ENCODE peak calls at places on chromosomes 5 and 9, in four cellular contexts. R, O, V and T are unnamed samples. For H3K4me1, the result is how much of the 10 kb centered on the place peaks cover.

GRCh38 chr9:23825143-23825531 is 903 bp downstream of the ELAVL2 start:
- DNase-seq in R (no peak), O (no peak), V (no peak), T (no peak)

GRCh38 chr9:37908698-37909186 is 4.8 kb upstream of the SLC25A51 start:
- DNase-seq in R (peak), O (no peak), V (no peak), T (no peak)

GRCh38 chr5:150626853-150627276 is 13.6 kb upstream of the SYNPO start:
- DNase-seq in R (peak), O (peak), V (peak), T (no peak)

GRCh38 chr9:116966199-116966598 is 279.1 kb downstream of the TRIM32 start:
- DNase-seq in R (no peak), O (no peak), V (no peak), T (no peak)

GRCh38 chr9:33737811-33738606 is 57.4 kb upstream of the PRSS3 start:
- DNase-seq in R (peak), O (no peak), V (peak), T (no peak)

GRCh38 chr5:160479926-160480325 is 58.3 kb downstream of the PTTG1 start:
- DNase-seq in R (no peak), O (no peak), V (no peak), T (no peak)

GRCh38 chr9:32487981-32488380 is 38.0 kb downstream of the RIGI start:
- DNase-seq in R (no peak), O (no peak), V (no peak), T (no peak)

GRCh38 chr9:110933350-110934001 is 104.8 kb downstream of the LPAR1 start:
- DNase-seq in R (no peak), O (no peak), V (no peak), T (no peak)

GRCh38 chr5:127723571-127723970 is 20.4 kb downstream of the CCDC192 start:
- DNase-seq in R (no peak), O (no peak), V (no peak), T (peak)

GRCh38 chr5:40266952-40267351 is 412.8 kb upstream of the PTGER4 start:
- DNase-seq in R (no peak), O (no peak), V (no peak), T (no peak)

GRCh38 chr5:161421067-161421466 is 125.5 kb downstream of the GABRB2 start:
- DNase-seq in R (no peak), O (no peak), V (no peak), T (no peak)

GRCh38 chr5:141634162-141634561 is 2.5 kb downstream of the HDAC3 start:
- DNase-seq in R (no peak), O (no peak), V (no peak), T (peak)

GRCh38 chr5:51679286-51679685 is 296.0 kb downstream of the ISL1 start:
- DNase-seq in R (no peak), O (no peak), V (no peak), T (no peak)

GRCh38 chr9:120937127-120937526 is 10.5 kb upstream of the TRAF1 start:
- DNase-seq in R (no peak), O (no peak), V (no peak), T (no peak)

GRCh38 chr9:108386859-108387384 is 468.9 kb downstream of the ACTL7B start:
- DNase-seq in R (no peak), O (no peak), V (no peak), T (no peak)

GRCh38 chr9:134474058-134474370 is 147.8 kb downstream of the RXRA start:
- DNase-seq in R (no peak), O (no peak), V (peak), T (peak)

GRCh38 chr5:555058-555623 is 30.9 kb upstream of the SLC9A3 start:
- DNase-seq in R (peak), O (no peak), V (no peak), T (peak)
- H3K27ac ChIP-seq in R (no peak), O (no peak), V (no peak), T (no peak)

DNA sequence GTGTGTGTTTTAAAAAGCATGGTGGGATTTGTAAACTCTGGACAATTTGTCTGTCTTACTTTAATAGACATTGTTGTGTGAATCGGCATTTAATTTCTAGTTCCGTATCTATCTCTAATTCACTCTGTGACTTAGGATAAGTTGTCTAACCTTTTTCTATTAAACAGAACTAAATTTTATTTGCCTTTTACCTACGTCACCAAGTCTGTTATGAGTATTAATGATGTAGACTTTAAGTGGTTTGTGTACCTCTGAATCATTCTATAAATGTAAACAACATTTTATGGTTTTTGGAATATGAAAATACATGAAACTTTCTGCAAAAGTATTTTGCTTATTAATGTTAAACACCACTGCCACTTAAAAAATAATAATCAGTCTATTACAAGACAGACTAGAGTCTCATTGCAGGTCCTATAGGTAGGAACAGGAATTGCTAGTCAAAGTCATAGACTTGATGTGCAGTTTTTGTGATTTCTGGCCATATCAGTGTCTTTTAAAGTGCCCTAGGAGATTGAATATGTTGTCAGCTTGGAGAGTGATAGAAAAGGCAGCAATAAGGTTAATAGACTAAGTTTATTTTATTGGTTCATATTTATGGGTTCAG is 5.6 kb downstream of the RBM27 start:
- DNase-seq in R (no peak), O (no peak), V (no peak), T (no peak)
- H3K4me1 ChIP-seq in R (under half), O (under half), V (half or more), T (under half)

GRCh38 chr9:93964685-93965084 is 9.5 kb upstream of the BARX1 start:
- DNase-seq in R (no peak), O (no peak), V (no peak), T (peak)

GRCh38 chr9:93963969-93964368 is 8.8 kb upstream of the BARX1 start:
- DNase-seq in R (no peak), O (no peak), V (no peak), T (no peak)

GRCh38 chr9:93968451-93969327 is 13.5 kb upstream of the BARX1 start:
- DNase-seq in R (no peak), O (no peak), V (no peak), T (no peak)

GRCh38 chr9:93967020-93967803 is 12.1 kb upstream of the BARX1 start:
- DNase-seq in R (no peak), O (no peak), V (no peak), T (no peak)

DNA sequence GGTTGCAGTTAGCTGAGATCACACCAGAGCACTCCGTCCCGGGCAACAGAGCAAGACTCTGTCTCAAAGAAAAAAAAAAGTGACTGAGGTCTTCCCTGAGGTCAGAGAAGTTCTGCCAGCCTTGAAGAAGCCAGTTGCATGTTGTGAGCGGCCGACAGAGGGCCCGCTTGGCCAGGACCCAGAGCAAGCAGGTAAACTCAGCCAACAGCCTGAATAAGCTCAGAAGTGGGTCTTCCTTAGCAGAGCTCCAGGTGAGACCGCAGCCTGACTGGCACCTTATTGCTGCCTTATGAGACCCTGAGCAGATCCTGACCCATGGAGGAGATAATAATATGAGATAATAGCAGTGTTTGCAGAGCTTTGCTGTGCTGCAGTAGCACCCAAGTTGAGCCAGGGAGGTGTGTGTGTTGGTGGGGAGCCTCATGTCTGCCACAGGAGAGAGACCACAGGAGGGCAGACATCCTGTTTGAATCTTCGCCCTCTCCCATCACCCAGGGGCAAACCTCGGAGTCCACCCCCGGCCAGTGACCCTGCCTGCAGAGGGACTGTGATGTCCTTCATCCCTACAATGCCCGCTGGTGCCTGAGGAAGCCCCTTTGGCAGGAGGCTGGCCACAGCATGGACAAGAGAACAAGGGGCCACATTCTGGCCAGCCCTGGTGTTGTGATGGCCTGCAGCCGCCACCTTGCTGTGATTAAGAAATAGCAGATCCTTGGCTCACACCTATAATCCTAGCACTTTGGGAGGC is 10.8 kb upstream of the BARX1 start:
- DNase-seq in R (no peak), O (no peak), V (no peak), T (no peak)
- TF ChIP-seq CTCF in R (no peak), O (no peak), V (no peak), T (no peak)

DNA sequence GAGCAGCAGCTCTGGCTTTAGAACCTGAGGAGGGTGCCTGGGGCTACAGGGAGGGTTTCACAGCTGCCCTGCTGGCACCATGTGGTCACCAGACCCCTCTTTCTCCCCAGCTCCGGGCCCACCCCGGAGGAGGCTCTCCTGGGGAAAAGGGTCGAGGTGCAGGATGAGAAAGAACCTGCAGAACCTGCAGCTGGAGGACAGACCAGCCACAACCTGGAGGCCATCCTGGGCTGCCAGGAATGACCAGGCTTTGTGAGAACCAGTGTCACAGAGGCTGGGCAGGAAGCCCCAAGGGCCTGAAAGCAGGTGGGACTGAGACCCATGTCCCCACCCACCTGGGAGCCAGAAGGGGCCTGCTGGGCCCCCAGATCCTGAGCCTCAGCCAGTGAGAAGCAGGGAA is 23.0 kb downstream of the SEMA4D start:
- DNase-seq in R (no peak), O (peak), V (no peak), T (no peak)
- H3K27ac ChIP-seq in R (no peak), O (no peak), V (no peak), T (no peak)

GRCh38 chr5:135568241-135568640 is 10.6 kb downstream of the CXCL14 start:
- DNase-seq in R (no peak), O (no peak), V (no peak), T (no peak)
- H3K4me1 ChIP-seq in R (under half), O (under half), V (under half), T (under half)

DNA sequence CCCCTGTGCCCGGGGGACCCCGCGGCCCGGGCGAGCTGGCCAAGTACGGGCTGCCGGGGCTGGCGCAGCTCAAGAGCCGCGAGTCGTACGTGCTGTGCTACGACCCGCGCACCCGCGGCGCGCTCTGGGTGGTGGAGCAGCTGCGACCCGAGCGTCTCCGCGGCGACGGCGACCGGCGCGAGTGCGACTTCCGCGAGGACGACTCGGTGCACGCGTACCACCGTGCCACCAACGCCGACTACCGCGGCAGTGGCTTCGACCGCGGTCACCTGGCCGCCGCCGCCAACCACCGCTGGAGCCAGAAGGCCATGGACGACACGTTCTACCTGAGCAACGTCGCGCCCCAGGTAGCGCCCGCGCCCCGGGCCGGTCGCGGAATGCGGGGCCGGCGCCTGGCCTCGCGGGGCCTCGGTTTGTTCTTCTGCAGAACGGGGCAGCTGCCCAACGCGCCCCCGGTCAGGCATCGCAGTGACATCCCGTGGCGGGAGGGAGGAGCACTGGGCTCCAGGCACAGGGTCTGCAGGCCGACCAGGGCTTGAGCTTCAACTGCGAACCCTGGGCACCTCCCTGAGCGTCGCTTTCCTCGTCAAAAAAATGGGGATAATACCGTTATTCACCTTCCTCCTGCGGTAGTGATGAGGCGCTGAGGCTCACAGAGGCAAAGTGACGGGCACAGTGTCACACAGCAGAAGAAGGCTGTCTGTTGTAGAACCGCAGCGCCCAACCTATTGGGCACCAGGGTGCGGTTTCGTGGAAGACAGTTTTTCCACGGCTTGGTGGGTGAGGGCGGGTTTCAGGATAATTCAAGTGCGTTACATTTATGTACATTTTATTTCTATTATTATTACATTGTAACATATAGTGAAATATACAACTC is 777 bp downstream of the ENDOG start:
- DNase-seq in R (peak), O (peak), V (no peak), T (peak)
- TF ChIP-seq CTCF in R (no peak), O (no peak), V (no peak), T (no peak)

DNA sequence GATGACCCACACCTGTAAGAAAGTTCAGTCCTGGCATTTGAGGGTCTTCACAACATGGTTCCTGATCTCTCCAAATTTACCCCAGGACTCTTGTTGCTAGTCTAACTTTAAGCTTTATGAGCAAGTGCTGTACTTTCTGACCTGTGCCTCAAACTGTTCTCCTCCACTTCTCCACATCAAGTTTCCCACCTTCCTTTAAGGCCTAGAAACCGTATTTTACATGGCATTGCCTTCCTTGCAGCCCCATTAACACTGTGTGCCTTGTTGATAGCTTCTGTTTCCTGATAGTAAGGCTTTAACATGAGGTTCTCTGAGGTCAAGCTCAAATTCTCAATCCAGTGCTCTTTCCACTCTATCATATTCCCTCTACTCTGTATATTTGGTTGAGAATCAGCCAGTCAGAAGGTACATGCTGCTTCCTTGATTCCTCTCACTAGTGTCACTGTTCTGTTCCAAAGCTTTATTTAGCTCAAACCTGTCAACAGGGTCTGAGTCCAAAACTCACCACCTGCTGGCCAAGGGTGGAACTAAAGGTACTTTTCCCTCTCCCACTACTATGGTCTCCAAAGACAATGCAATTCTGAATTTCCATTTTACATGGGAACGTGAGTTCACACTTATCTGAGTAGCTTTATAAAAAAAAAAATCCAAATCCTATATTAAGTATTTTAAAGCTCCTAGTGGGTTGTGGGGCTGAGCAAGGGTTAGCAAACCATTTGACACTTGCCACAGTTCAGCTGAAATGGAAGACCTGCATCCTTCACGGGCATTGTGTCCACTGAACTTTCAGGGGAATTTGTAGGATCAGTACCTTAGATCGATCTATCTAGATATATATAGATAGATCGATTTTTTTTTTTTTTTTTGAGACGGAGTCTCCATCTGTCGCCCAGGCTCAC is 21.1 kb downstream of the VCP start:
- DNase-seq in R (peak), O (no peak), V (peak), T (peak)
- H3K27ac ChIP-seq in R (peak), O (no peak), V (peak), T (no peak)

GRCh38 chr5:178373711-178374110 is 141.1 kb upstream of the PHYKPL start:
- DNase-seq in R (no peak), O (no peak), V (no peak), T (no peak)

GRCh38 chr5:178368716-178369300 is 136.2 kb upstream of the PHYKPL start:
- DNase-seq in R (no peak), O (peak), V (no peak), T (no peak)

GRCh38 chr5:178372091-178372695 is 139.6 kb upstream of the PHYKPL start:
- DNase-seq in R (no peak), O (no peak), V (no peak), T (no peak)

GRCh38 chr5:178370102-178370501 is 137.5 kb upstream of the PHYKPL start:
- DNase-seq in R (no peak), O (no peak), V (no peak), T (no peak)

GRCh38 chr5:178371362-178372090 is 138.9 kb upstream of the PHYKPL start:
- DNase-seq in R (no peak), O (no peak), V (no peak), T (no peak)
- H3K4me1 ChIP-seq in R (under half), O (under half), V (under half), T (under half)

DNA sequence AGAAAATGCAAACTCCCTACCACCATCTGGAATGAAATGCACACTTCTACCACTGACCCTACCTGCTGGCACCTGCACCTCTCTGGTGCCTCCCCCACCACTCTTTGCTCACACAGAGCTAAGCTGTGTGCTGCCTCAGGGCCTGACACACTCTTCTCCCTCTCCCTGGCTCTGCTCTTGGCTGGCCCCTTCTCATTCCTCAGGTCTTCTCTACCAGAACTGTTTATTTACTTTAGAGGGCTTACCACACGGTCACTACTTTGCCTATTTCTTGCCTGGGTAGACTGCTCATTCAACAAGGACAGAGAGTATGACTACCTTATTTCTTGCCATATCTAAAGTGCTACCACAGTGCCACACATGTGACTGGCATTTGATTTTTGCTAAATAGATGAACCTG is 3.3 kb downstream of the REEP5 start:
- DNase-seq in R (no peak), O (no peak), V (no peak), T (no peak)
- TF ChIP-seq CTCF in R (no peak), O (no peak), V (no peak), T (no peak)

DNA sequence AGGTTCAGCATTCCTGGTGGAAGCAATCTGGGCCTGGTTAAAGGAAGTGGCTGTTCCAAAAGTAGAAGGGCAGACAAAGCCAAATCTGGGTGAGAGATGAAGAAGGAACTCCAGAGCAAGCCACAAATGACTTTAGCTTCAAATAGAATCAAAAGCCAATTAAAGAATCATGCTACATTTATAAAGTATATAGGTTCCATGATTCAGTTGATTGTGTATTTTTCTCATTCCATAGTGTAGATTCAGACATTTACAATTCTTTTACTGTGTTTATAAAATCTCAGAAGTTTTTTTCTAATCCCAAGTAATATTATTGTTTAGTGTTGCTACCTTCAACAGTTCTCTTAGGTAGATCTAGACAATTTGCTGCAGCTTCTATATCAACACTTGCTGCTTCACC is 262.0 kb downstream of the PLK2 start:
- DNase-seq in R (no peak), O (no peak), V (no peak), T (no peak)
- H3K27ac ChIP-seq in R (no peak), O (no peak), V (no peak), T (no peak)